ENCODE peak calls at places on chromosomes 1 and 21, in seven cellular contexts. J is transverse colon, I is esophagus squamous epithelium, Y is stomach, U is Peyer's patch, L is body of pancreas, O is suprapubic skin. G is an unnamed sample. For H3K9me3, the result is how much of the 10 kb centered on the place peaks cover.

GRCh38 chr1:163744488-163744887 is 422.7 kb downstream of the NUF2 start:
- DNase-seq in I (no peak), Y (no peak), J (no peak), L (no peak), U (no peak), O (no peak), G (no peak)

GRCh38 chr1:41752514-41753170 is 166.1 kb downstream of the HIVEP3 start:
- DNase-seq in J (no peak), I (no peak), L (no peak), O (no peak), Y (no peak), U (no peak), G (no peak)

GRCh38 chr1:41799723-41800122 is 119.0 kb downstream of the HIVEP3 start:
- DNase-seq in L (no peak), O (no peak), Y (no peak), U (no peak), I (no peak), J (no peak), G (no peak)

GRCh38 chr21:38773108-38774061 is 32.3 kb upstream of the ETS2 start:
- DNase-seq in J (no peak), O (no peak), Y (no peak), L (no peak), I (no peak), U (no peak), G (no peak)

GRCh38 chr1:151820940-151821339 is 10.7 kb downstream of the RORC start:
- DNase-seq in U (no peak), Y (peak), L (peak), J (no peak), I (no peak), O (no peak), G (peak)

GRCh38 chr1:40003156-40004093 is 37.1 kb upstream of the CAP1 start:
- DNase-seq in O (no peak), J (no peak), Y (no peak), I (no peak), U (no peak), L (no peak), G (no peak)

GRCh38 chr1:55156093-55156492 is 59.1 kb downstream of the USP24 start:
- DNase-seq in L (no peak), U (no peak), I (no peak), Y (no peak), O (no peak), J (no peak), G (no peak)

GRCh38 chr1:190328871-190329270 is 148.8 kb downstream of the BRINP3 start:
- DNase-seq in I (no peak), O (no peak), L (no peak), Y (no peak), J (no peak), U (no peak), G (no peak)

GRCh38 chr1:119556423-119556822 is 49.4 kb downstream of the HSD3B1 start:
- DNase-seq in U (no peak), Y (no peak), I (no peak), L (no peak), J (no peak), O (no peak), G (no peak)

GRCh38 chr1:37631039-37631428 is 3.7 kb downstream of the RSPO1 start:
- DNase-seq in O (no peak), J (no peak), Y (no peak), L (no peak), I (no peak), U (no peak), G (no peak)

GRCh38 chr1:178960781-178961180 is 64.9 kb upstream of the FAM20B start:
- DNase-seq in J (no peak), I (no peak), O (no peak), Y (no peak), L (no peak), U (no peak), G (no peak)

GRCh38 chr1:39204441-39205081 is at the start of gene MACF1:
- DNase-seq in I (no peak), U (no peak), J (peak), O (peak), Y (peak), L (no peak), G (no peak)

GRCh38 chr1:205977348-205978014 is 25.7 kb downstream of the RAB7B start:
- DNase-seq in U (peak), L (peak), I (no peak), O (no peak), Y (peak), J (peak), G (peak)

GRCh38 chr1:11529763-11530730 is 51.1 kb downstream of the DISP3 start:
- DNase-seq in Y (peak), U (no peak), J (no peak), L (no peak), O (peak), I (no peak), G (no peak)

DNA sequence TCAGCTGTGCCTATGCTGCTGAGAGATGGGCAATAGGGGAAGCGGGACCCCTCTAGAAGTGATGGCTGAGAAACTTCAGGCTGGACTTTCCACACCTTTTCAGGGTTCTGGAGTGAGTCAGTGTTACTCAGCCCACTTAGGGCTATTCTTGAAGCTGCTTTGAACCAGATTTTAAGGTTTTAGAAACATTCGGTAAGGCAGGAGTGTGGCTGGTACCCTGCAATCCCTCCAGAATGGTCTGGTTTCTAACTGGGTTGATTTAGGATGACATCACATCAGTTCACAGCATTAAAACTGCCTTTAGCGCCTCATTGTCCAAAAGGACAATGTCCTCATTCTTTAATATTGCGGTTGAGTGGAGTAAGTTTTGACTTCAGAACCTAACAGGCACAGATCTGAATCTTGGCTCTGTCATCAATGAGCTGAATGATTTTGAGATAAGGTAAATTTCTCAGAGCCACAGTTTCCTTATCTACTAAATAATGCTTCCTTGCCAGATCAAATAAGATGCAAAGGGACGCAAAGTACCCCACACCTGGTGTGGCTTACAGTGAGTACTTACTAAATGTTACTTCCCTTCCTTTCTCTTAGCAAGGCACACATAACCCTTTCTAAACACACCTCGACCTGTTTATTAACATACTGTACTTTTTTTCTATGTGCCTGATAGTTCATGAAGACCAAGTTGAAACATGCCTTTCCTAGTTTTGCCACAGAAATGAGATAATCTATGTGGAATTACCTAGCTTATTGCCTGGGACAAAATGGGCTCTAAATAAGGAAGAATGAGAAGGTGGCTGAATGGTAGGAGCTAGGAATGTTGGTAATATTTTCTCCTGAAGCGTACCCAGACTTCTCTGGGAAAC is 209.8 kb downstream of the ROR1 start:
- DNase-seq in U (no peak), I (no peak), L (no peak), J (no peak), Y (peak), O (no peak), G (no peak)
- TF ChIP-seq POLR2A in U (no peak), I (no peak), L (no peak), J (no peak), Y (no peak), O (no peak), G (no peak)

GRCh38 chr1:43861337-43861736 is 72.3 kb upstream of the ARTN start:
- DNase-seq in L (no peak), J (no peak), Y (no peak), I (no peak), O (no peak), U (no peak), G (no peak)
- H3K27ac ChIP-seq in L (no peak), J (no peak), Y (no peak), I (no peak), O (no peak), U (no peak), G (no peak)

GRCh38 chr21:15524855-15525254 is 204.9 kb upstream of the USP25 start:
- DNase-seq in U (no peak), O (no peak), J (no peak), Y (no peak), L (no peak), I (no peak), G (no peak)

GRCh38 chr21:15521644-15522001 is 208.2 kb upstream of the USP25 start:
- DNase-seq in L (no peak), O (no peak), U (no peak), Y (no peak), I (no peak), J (no peak), G (no peak)

GRCh38 chr21:15526793-15527192 is 203.0 kb upstream of the USP25 start:
- DNase-seq in J (no peak), U (no peak), O (no peak), L (no peak), I (no peak), Y (no peak), G (no peak)

GRCh38 chr21:15520811-15521643 is 208.8 kb upstream of the USP25 start:
- DNase-seq in I (no peak), J (no peak), L (no peak), O (no peak), U (no peak), Y (no peak), G (no peak)

GRCh38 chr21:15522148-15522547 is 207.6 kb upstream of the USP25 start:
- DNase-seq in O (peak), Y (no peak), I (no peak), L (no peak), U (no peak), J (no peak), G (no peak)
- H3K9me3 ChIP-seq in O (under half), Y (under half), I (under half), L (under half), U (under half), J (under half), G (under half)

GRCh38 chr1:209232197-209232596 is 351.3 kb upstream of the CAMK1G start:
- DNase-seq in J (no peak), I (no peak), Y (no peak), O (no peak), L (no peak), U (no peak), G (no peak)

GRCh38 chr1:209227941-209228340 is 355.6 kb upstream of the CAMK1G start:
- DNase-seq in L (no peak), Y (no peak), I (no peak), O (no peak), J (no peak), U (no peak), G (no peak)

GRCh38 chr1:209229494-209230059 is 353.9 kb upstream of the CAMK1G start:
- DNase-seq in L (no peak), U (no peak), J (no peak), O (no peak), I (no peak), Y (no peak), G (no peak)

GRCh38 chr1:209231476-209232156 is 351.9 kb upstream of the CAMK1G start:
- DNase-seq in Y (no peak), L (no peak), O (no peak), J (no peak), I (no peak), U (no peak), G (no peak)

GRCh38 chr1:209230319-209230718 is 353.2 kb upstream of the CAMK1G start:
- DNase-seq in L (no peak), O (no peak), J (no peak), U (no peak), Y (no peak), I (no peak), G (no peak)
- TF ChIP-seq POLR2A in L (no peak), O (no peak), J (no peak), U (no peak), Y (no peak), I (no peak), G (no peak)

DNA sequence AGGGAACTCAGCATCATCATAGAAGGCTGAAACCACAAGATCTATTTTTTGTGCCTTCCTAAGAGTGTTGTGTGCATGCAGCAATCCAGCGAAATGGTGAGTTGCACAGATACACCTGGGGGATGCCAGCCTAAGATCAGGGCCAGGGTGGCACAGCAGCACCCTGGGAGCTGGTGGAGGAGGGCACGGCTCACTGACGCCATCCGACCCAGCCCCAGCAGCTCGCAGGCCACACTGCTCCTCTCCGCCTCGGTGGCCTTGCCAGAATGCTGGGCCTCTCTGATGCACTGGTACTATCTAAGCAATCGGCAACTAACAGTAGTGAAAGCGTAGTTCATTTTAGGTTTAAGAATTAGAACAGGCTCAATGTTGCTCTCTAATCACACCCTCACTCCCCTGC is 37.8 kb downstream of the CAPZB start:
- DNase-seq in O (no peak), J (no peak), U (no peak), Y (no peak), I (no peak), L (no peak), G (no peak)
- H3K27ac ChIP-seq in O (peak), J (peak), U (peak), Y (peak), I (peak), L (peak), G (no peak)